ENCODE peak calls at places on chromosome 20, in six cellular contexts. C is HS-5; T is amygdala; B is iris pigment epithelial cell; L is ovary; E is activated CD4-positive, CD25-positive, alpha-beta regulatory T cell. D is an unnamed sample.

GRCh38 chr20:53656653-53657288 is 63.1 kb upstream of the ZNF217 start:
- DNase-seq in C (peak), B (peak), T (no peak), L (no peak), E (no peak), D (peak)

GRCh38 chr20:57308451-57309410 is 20.9 kb upstream of the SPO11 start:
- DNase-seq in C (no peak), B (no peak), T (no peak), E (no peak), L (no peak), D (no peak)

GRCh38 chr20:61916318-61916891 is 149.3 kb downstream of the TAF4 start:
- DNase-seq in T (no peak), E (no peak), L (no peak), B (no peak), C (no peak), D (no peak)

GRCh38 chr20:11117808-11118528 is 444.2 kb upstream of the JAG1 start:
- DNase-seq in B (peak), T (no peak), E (no peak), L (no peak), C (peak), D (no peak)

GRCh38 chr20:52425253-52425652 is 233.7 kb upstream of the ZFP64 start:
- DNase-seq in T (no peak), B (peak), L (no peak), E (no peak), C (no peak), D (no peak)

GRCh38 chr20:41872986-41873385 is 254.8 kb upstream of the CHD6 start:
- DNase-seq in B (no peak), T (no peak), L (no peak), C (no peak), E (no peak), D (no peak)

GRCh38 chr20:23142162-23143050 is 56.3 kb upstream of the CD93 start:
- DNase-seq in L (no peak), C (no peak), T (no peak), B (no peak), E (no peak), D (no peak)

GRCh38 chr20:34445177-34446065 is 70.8 kb upstream of the DYNLRB1 start:
- DNase-seq in E (no peak), C (no peak), B (no peak), L (no peak), T (no peak), D (no peak)

GRCh38 chr20:62010551-62011402 is 54.9 kb downstream of the TAF4 start:
- DNase-seq in B (peak), T (no peak), C (no peak), L (peak), E (peak), D (peak)

GRCh38 chr20:50526403-50526989 is 16.3 kb downstream of the PTPN1 start:
- DNase-seq in E (no peak), T (no peak), L (no peak), C (no peak), B (no peak), D (no peak)

GRCh38 chr20:35947489-35947888 is 6.8 kb downstream of the SCAND1 start:
- DNase-seq in L (no peak), C (no peak), B (peak), E (no peak), T (no peak), D (no peak)

GRCh38 chr20:3706774-3707507 is 5.5 kb downstream of the SIGLEC1 start:
- DNase-seq in T (no peak), B (peak), C (no peak), L (no peak), E (no peak), D (no peak)

D was measured in GM04503.